ENCODE peak calls at places on chromosomes 2 and 18, in four cellular contexts. N is HCT116, I is body of pancreas, S is Peyer's patch. R is an unnamed sample.

GRCh38 chr2:136363921-136364320 is 246.0 kb upstream of the CXCR4 start:
- DNase-seq in S (no peak), I (no peak), N (no peak), R (no peak)

GRCh38 chr18:26175481-26175880 is 41.8 kb downstream of the PSMA8 start:
- DNase-seq in N (no peak), S (no peak), I (no peak), R (no peak)

GRCh38 chr2:40471868-40472267 is 20.0 kb upstream of the SLC8A1 start:
- DNase-seq in N (no peak), S (no peak), I (no peak), R (no peak)

GRCh38 chr2:240435955-240436625 is 627 bp downstream of the GPC1 start:
- DNase-seq in I (no peak), S (peak; percentile 57), N (no peak), R (peak; percentile 60)

GRCh38 chr18:2883137-2883671 is 36.4 kb downstream of the EMILIN2 start:
- DNase-seq in I (no peak), N (no peak), S (no peak), R (no peak)

GRCh38 chr2:108447947-108448677 is 894 bp upstream of the GCC2 start:
- DNase-seq in I (no peak), N (no peak), S (no peak), R (no peak)

GRCh38 chr2:97748397-97748796 is 35.0 kb downstream of the ZAP70 start:
- DNase-seq in I (no peak), S (no peak), N (no peak), R (peak; percentile 63)

GRCh38 chr2:109143214-109144187 is 14.5 kb downstream of the SH3RF3 start:
- DNase-seq in N (no peak), I (no peak), S (no peak), R (no peak)

GRCh38 chr2:237500681-237501424 is 13.8 kb downstream of the MLPH start:
- DNase-seq in S (no peak), N (peak; percentile 94), I (no peak), R (no peak)

GRCh38 chr2:174699993-174700766 is 64.1 kb downstream of the CHRNA1 start:
- DNase-seq in N (peak; percentile 34), S (no peak), I (no peak), R (no peak)

GRCh38 chr18:43277164-43277600 is at the start of gene SYT4:
- DNase-seq in S (no peak), I (peak; percentile 57), N (no peak), R (peak; percentile 41)

GRCh38 chr2:186575302-186575701 is 14.6 kb upstream of the ITGAV start:
- DNase-seq in N (peak; percentile 83), I (peak; percentile 73), S (no peak), R (peak; percentile 44)

GRCh38 chr18:80077873-80078272 is 31.2 kb upstream of the ADNP2 start:
- DNase-seq in I (no peak), N (no peak), S (no peak), R (no peak)

GRCh38 chr18:6414118-6414722 is 491 bp downstream of the L3MBTL4 start:
- DNase-seq in S (peak; percentile 89), N (no peak), I (peak; percentile 84), R (peak; percentile 54)

GRCh38 chr2:170530284-170530745 is 184.8 kb upstream of the SP5 start:
- DNase-seq in N (no peak), I (peak; percentile 86), S (peak; percentile 73), R (peak; percentile 87)

GRCh38 chr2:102630458-102630857 is 11.1 kb downstream of the SLC9A2 start:
- DNase-seq in S (no peak), N (no peak), I (no peak), R (no peak)

GRCh38 chr2:16508061-16508851 is 157.4 kb downstream of the CYRIA start:
- DNase-seq in N (no peak), I (peak; percentile 54), S (peak; percentile 68), R (peak; percentile 67)

GRCh38 chr2:535222-535621 is 142.0 kb downstream of the TMEM18 start:
- DNase-seq in S (no peak), N (peak; percentile 10), I (no peak), R (no peak)

GRCh38 chr2:164840930-164841718 is 499 bp downstream of the COBLL1 start:
- DNase-seq in N (peak; percentile 46), I (peak; percentile 90), S (peak; percentile 89), R (peak; percentile 84)

DNA sequence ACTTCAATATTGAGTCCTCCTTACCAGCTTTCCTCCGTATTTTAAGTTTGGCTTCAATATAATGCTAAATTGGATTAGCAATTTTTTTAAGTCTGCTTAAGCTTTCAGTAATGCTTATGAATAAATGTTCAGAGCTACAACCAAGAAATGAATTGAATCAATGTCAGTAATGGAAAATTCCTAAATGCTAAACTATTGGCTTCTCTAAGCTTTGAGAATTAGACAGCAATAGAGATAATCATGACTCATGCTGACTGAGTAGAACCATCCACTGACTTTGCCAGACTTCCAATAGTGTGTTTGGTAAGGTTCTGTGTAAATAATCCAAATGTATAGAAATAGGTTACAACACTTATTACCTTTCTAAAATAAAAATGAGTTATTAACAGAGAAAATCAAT is 8.9 kb upstream of the PDE1A start:
- DNase-seq in S (no peak), N (no peak), I (no peak), R (no peak)
- H3K36me3 ChIP-seq in S (no peaks in the 10 kb centered on the region), N (no peaks in the 10 kb centered on the region), I (no peaks in the 10 kb centered on the region), R (no peaks in the 10 kb centered on the region)

GRCh38 chr18:24827500-24827899 is 367.1 kb downstream of the HRH4 start:
- DNase-seq in I (no peak), N (no peak), S (no peak), R (no peak)

GRCh38 chr18:24831091-24831490 is 370.7 kb downstream of the HRH4 start:
- DNase-seq in S (no peak), N (no peak), I (no peak), R (no peak)

GRCh38 chr18:24835751-24836150 is 375.3 kb downstream of the HRH4 start:
- DNase-seq in N (no peak), S (no peak), I (no peak), R (no peak)

GRCh38 chr18:24837065-24837464 is 376.6 kb downstream of the HRH4 start:
- DNase-seq in N (no peak), S (no peak), I (no peak), R (no peak)

GRCh38 chr18:24831871-24832665 is 371.6 kb downstream of the HRH4 start:
- DNase-seq in S (no peak), I (no peak), N (no peak), R (no peak)
- TF ChIP-seq POLR2A in S (no peak), I (no peak), N (no peak), R (no peak)

GRCh38 chr18:35247412-35248249 is 6.8 kb downstream of the ZNF397 start:
- DNase-seq in I (no peak), S (no peak), N (no peak), R (no peak)

GRCh38 chr18:35245719-35246317 is 5.0 kb downstream of the ZNF397 start:
- DNase-seq in N (no peak), I (no peak), S (no peak), R (no peak)

GRCh38 chr18:35246831-35247230 is 6.0 kb downstream of the ZNF397 start:
- DNase-seq in N (no peak), S (no peak), I (no peak), R (no peak)

GRCh38 chr18:35244671-35245070 is 3.8 kb downstream of the ZNF397 start:
- DNase-seq in S (no peak), N (no peak), I (no peak), R (no peak)

GRCh38 chr18:35248429-35248828 is 7.6 kb downstream of the ZNF397 start:
- DNase-seq in S (no peak), N (no peak), I (no peak), R (no peak)
- H3K36me3 ChIP-seq in S (peaks cover 59% of the 10 kb centered on the region), N (peaks cover 67% of the 10 kb centered on the region), I (peaks cover 25% of the 10 kb centered on the region), R (peaks cover 29% of the 10 kb centered on the region)

DNA sequence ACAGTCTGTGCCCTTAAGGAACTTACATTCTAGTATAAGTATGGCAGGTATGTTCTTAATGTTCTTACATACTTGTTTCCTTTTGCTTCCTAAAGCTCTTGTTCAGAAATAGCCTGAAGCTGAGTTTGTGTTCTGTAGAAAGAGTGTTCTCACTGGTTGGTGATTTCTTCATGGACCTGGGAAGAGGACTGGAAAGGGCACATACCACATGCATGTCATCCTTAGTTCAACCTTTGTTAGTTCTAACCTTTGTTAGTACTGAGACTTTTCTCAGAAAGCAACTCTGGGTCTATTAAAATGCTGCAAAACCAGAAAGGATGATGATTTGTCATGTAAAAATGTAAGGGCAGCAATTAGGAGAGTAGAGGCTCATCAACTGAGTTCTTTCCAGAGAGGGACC is 2.5 kb upstream of the FAP start:
- DNase-seq in I (no peak), S (no peak), N (no peak), R (no peak)
- TF ChIP-seq POLR2A in I (no peak), S (no peak), N (no peak), R (no peak)

R was measured in heart left ventricle.